ENCODE peak calls at places on chromosome 18, in nine cellular contexts. One of them, this sample, is unnamed.

GRCh38 chr18:49628993-49629795 is 67.3 kb downstream of the LIPG start:
- DNase-seq in tibial nerve: no peak
- DNase-seq in A549: no peak
- DNase-seq in Peyer's patch: no peak
- DNase-seq in K562: no peak
- DNase-seq in esophagus squamous epithelium: no peak
- DNase-seq in sigmoid colon: no peak
- DNase-seq in transverse colon: peak
- DNase-seq in breast epithelium: no peak
- DNase-seq in this sample: peak

GRCh38 chr18:34159691-34160185 is 65.0 kb downstream of the NOL4 start:
- DNase-seq in tibial nerve: no peak
- DNase-seq in A549: no peak
- DNase-seq in Peyer's patch: no peak
- DNase-seq in K562: no peak
- DNase-seq in esophagus squamous epithelium: no peak
- DNase-seq in sigmoid colon: no peak
- DNase-seq in transverse colon: no peak
- DNase-seq in breast epithelium: no peak
- DNase-seq in this sample: no peak

GRCh38 chr18:48475635-48476549 is 62.9 kb upstream of the CTIF start:
- DNase-seq in tibial nerve: peak
- DNase-seq in A549: peak
- DNase-seq in Peyer's patch: no peak
- DNase-seq in K562: peak
- DNase-seq in esophagus squamous epithelium: no peak
- DNase-seq in sigmoid colon: no peak
- DNase-seq in transverse colon: peak
- DNase-seq in breast epithelium: no peak
- DNase-seq in this sample: no peak

GRCh38 chr18:492451-492850 is 8.1 kb downstream of the COLEC12 start:
- DNase-seq in tibial nerve: no peak
- DNase-seq in A549: no peak
- DNase-seq in Peyer's patch: no peak
- DNase-seq in K562: no peak
- DNase-seq in esophagus squamous epithelium: no peak
- DNase-seq in sigmoid colon: no peak
- DNase-seq in transverse colon: no peak
- DNase-seq in breast epithelium: no peak
- DNase-seq in this sample: no peak

GRCh38 chr18:42758851-42759250 is 356.6 kb downstream of the RIT2 start:
- DNase-seq in tibial nerve: no peak
- DNase-seq in A549: no peak
- DNase-seq in Peyer's patch: no peak
- DNase-seq in K562: no peak
- DNase-seq in esophagus squamous epithelium: no peak
- DNase-seq in sigmoid colon: no peak
- DNase-seq in transverse colon: no peak
- DNase-seq in breast epithelium: no peak
- DNase-seq in this sample: no peak

GRCh38 chr18:23779696-23780303 is 90.5 kb downstream of the LAMA3 start:
- DNase-seq in tibial nerve: no peak
- DNase-seq in A549: peak
- DNase-seq in Peyer's patch: no peak
- DNase-seq in K562: peak
- DNase-seq in esophagus squamous epithelium: no peak
- DNase-seq in sigmoid colon: no peak
- DNase-seq in transverse colon: no peak
- DNase-seq in breast epithelium: no peak
- DNase-seq in this sample: no peak

GRCh38 chr18:50863840-50864239 is 15.1 kb upstream of the ME2 start:
- DNase-seq in tibial nerve: no peak
- DNase-seq in A549: no peak
- DNase-seq in Peyer's patch: no peak
- DNase-seq in K562: no peak
- DNase-seq in esophagus squamous epithelium: no peak
- DNase-seq in sigmoid colon: no peak
- DNase-seq in transverse colon: no peak
- DNase-seq in breast epithelium: no peak
- DNase-seq in this sample: no peak

GRCh38 chr18:295756-296155 is 27.9 kb upstream of the THOC1 start:
- DNase-seq in tibial nerve: no peak
- DNase-seq in A549: no peak
- DNase-seq in Peyer's patch: no peak
- DNase-seq in K562: no peak
- DNase-seq in esophagus squamous epithelium: no peak
- DNase-seq in sigmoid colon: no peak
- DNase-seq in transverse colon: no peak
- DNase-seq in breast epithelium: no peak
- DNase-seq in this sample: no peak

GRCh38 chr18:48376406-48376805 is 32.8 kb downstream of the ZBTB7C start:
- DNase-seq in tibial nerve: no peak
- DNase-seq in A549: no peak
- DNase-seq in Peyer's patch: no peak
- DNase-seq in K562: no peak
- DNase-seq in esophagus squamous epithelium: no peak
- DNase-seq in sigmoid colon: no peak
- DNase-seq in transverse colon: no peak
- DNase-seq in breast epithelium: no peak
- DNase-seq in this sample: no peak

GRCh38 chr18:26640541-26640940 is 92.2 kb upstream of the KCTD1 start:
- DNase-seq in tibial nerve: no peak
- DNase-seq in A549: no peak
- DNase-seq in Peyer's patch: no peak
- DNase-seq in K562: no peak
- DNase-seq in esophagus squamous epithelium: no peak
- DNase-seq in sigmoid colon: no peak
- DNase-seq in transverse colon: no peak
- DNase-seq in breast epithelium: no peak
- DNase-seq in this sample: no peak

GRCh38 chr18:6842081-6842480 is 112.6 kb downstream of the ARHGAP28 start:
- DNase-seq in tibial nerve: no peak
- DNase-seq in A549: no peak
- DNase-seq in Peyer's patch: no peak
- DNase-seq in K562: no peak
- DNase-seq in esophagus squamous epithelium: no peak
- DNase-seq in sigmoid colon: no peak
- DNase-seq in transverse colon: no peak
- DNase-seq in breast epithelium: no peak
- DNase-seq in this sample: no peak

GRCh38 chr18:68696937-68697336 is 18.0 kb downstream of the TMX3 start:
- DNase-seq in tibial nerve: no peak
- DNase-seq in A549: no peak
- DNase-seq in Peyer's patch: no peak
- DNase-seq in K562: no peak
- DNase-seq in esophagus squamous epithelium: no peak
- DNase-seq in sigmoid colon: no peak
- DNase-seq in transverse colon: no peak
- DNase-seq in breast epithelium: no peak
- DNase-seq in this sample: no peak

GRCh38 chr18:65567372-65567771 is 183.4 kb upstream of the CDH7 start:
- DNase-seq in tibial nerve: no peak
- DNase-seq in A549: peak
- DNase-seq in Peyer's patch: no peak
- DNase-seq in K562: no peak
- DNase-seq in esophagus squamous epithelium: no peak
- DNase-seq in sigmoid colon: no peak
- DNase-seq in transverse colon: no peak
- DNase-seq in breast epithelium: no peak
- DNase-seq in this sample: no peak

GRCh38 chr18:9965711-9966624 is 52.2 kb downstream of the VAPA start:
- DNase-seq in tibial nerve: no peak
- DNase-seq in A549: no peak
- DNase-seq in Peyer's patch: no peak
- DNase-seq in K562: no peak
- DNase-seq in esophagus squamous epithelium: no peak
- DNase-seq in sigmoid colon: no peak
- DNase-seq in transverse colon: no peak
- DNase-seq in breast epithelium: no peak
- DNase-seq in this sample: no peak

GRCh38 chr18:76307293-76307690 is 187.8 kb downstream of the ZNF516 start:
- DNase-seq in tibial nerve: no peak
- DNase-seq in A549: no peak
- DNase-seq in Peyer's patch: no peak
- DNase-seq in K562: no peak
- DNase-seq in esophagus squamous epithelium: no peak
- DNase-seq in sigmoid colon: no peak
- DNase-seq in transverse colon: no peak
- DNase-seq in breast epithelium: no peak
- DNase-seq in this sample: no peak

DNA sequence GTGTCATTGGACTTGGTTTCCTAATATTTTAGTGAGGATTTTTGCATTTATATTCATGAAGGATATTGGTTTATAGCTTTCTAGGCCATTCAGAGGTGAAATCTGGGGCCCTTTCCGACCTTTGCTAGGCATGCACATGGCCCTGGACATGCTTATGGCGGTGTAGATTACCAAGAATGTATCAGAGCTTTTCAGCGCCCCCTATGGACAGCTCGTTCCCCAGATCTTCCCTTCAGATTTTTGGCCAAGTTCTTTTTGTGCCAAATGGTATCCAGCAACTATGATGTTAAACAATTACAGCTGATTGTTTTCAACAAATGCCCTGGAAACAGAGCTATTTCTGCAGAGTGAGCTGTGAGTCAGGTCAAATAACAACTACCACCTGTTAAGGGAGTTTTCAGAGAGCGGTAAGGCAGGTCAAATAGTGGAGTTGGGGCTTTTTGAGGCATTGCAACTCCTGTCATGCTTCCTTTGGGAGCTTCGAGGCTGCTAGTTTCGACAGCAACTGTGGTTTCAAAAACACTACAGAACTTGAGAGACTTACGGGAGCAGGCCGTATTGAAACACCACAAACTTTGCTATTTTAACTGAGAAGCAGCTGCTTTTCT is 188.3 kb downstream of the ZNF516 start:
- DNase-seq in tibial nerve: no peak
- DNase-seq in A549: no peak
- DNase-seq in Peyer's patch: no peak
- DNase-seq in K562: no peak
- DNase-seq in esophagus squamous epithelium: no peak
- DNase-seq in sigmoid colon: no peak
- DNase-seq in transverse colon: no peak
- DNase-seq in breast epithelium: no peak
- DNase-seq in this sample: no peak
- TF ChIP-seq CTCF in tibial nerve: no peak
- TF ChIP-seq CTCF in A549: no peak
- TF ChIP-seq CTCF in Peyer's patch: no peak
- TF ChIP-seq CTCF in K562: peak
- TF ChIP-seq CTCF in esophagus squamous epithelium: no peak
- TF ChIP-seq CTCF in sigmoid colon: no peak
- TF ChIP-seq CTCF in transverse colon: no peak
- TF ChIP-seq CTCF in breast epithelium: no peak
- TF ChIP-seq CTCF in this sample: no peak

DNA sequence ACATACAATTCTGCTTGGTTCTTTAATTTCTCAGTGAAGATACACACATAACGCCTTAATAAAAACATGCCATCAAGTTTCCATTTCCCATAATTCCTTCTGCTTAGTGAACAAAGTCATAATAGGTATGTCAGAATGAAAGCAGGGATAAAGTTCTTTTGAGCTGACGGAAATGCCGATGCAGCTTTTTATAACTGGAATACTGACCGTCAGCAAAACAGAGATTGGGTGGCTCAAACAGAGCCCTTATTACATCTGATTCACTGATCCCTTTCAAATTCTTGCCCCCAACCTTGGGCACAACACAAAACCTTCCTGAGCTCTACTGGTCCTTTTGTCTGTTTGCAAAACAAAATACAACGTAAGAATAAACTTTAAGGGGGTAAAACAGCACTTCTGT is 140.4 kb downstream of the CDH2 start:
- DNase-seq in tibial nerve: no peak
- DNase-seq in A549: no peak
- DNase-seq in Peyer's patch: no peak
- DNase-seq in K562: no peak
- DNase-seq in esophagus squamous epithelium: no peak
- DNase-seq in sigmoid colon: no peak
- DNase-seq in transverse colon: no peak
- DNase-seq in breast epithelium: no peak
- DNase-seq in this sample: no peak
- H3K4me3 ChIP-seq in tibial nerve: no peak
- H3K4me3 ChIP-seq in A549: no peak
- H3K4me3 ChIP-seq in Peyer's patch: no peak
- H3K4me3 ChIP-seq in K562: no peak
- H3K4me3 ChIP-seq in esophagus squamous epithelium: no peak
- H3K4me3 ChIP-seq in sigmoid colon: no peak
- H3K4me3 ChIP-seq in transverse colon: no peak
- H3K4me3 ChIP-seq in breast epithelium: no peak
- H3K4me3 ChIP-seq in this sample: no peak

GRCh38 chr18:3230401-3231334 is 10.9 kb upstream of the MYOM1 start:
- DNase-seq in tibial nerve: no peak
- DNase-seq in A549: peak
- DNase-seq in Peyer's patch: no peak
- DNase-seq in K562: peak
- DNase-seq in esophagus squamous epithelium: no peak
- DNase-seq in sigmoid colon: no peak
- DNase-seq in transverse colon: peak
- DNase-seq in breast epithelium: no peak
- DNase-seq in this sample: no peak
- TF ChIP-seq POLR2A in tibial nerve: no peak
- TF ChIP-seq POLR2A in A549: no peak
- TF ChIP-seq POLR2A in Peyer's patch: no peak
- TF ChIP-seq POLR2A in K562: no peak
- TF ChIP-seq POLR2A in esophagus squamous epithelium: no peak
- TF ChIP-seq POLR2A in sigmoid colon: no peak
- TF ChIP-seq POLR2A in transverse colon: no peak
- TF ChIP-seq POLR2A in breast epithelium: no peak
- TF ChIP-seq POLR2A in this sample: no peak

GRCh38 chr18:45084207-45084606 is 403.5 kb downstream of the SETBP1 start:
- DNase-seq in tibial nerve: no peak
- DNase-seq in A549: no peak
- DNase-seq in Peyer's patch: no peak
- DNase-seq in K562: no peak
- DNase-seq in esophagus squamous epithelium: no peak
- DNase-seq in sigmoid colon: peak
- DNase-seq in transverse colon: no peak
- DNase-seq in breast epithelium: no peak
- DNase-seq in this sample: no peak

GRCh38 chr18:45083456-45083855 is 402.8 kb downstream of the SETBP1 start:
- DNase-seq in tibial nerve: no peak
- DNase-seq in A549: no peak
- DNase-seq in Peyer's patch: no peak
- DNase-seq in K562: no peak
- DNase-seq in esophagus squamous epithelium: no peak
- DNase-seq in sigmoid colon: no peak
- DNase-seq in transverse colon: no peak
- DNase-seq in breast epithelium: no peak
- DNase-seq in this sample: no peak

GRCh38 chr18:45085916-45086624 is 405.4 kb downstream of the SETBP1 start:
- DNase-seq in tibial nerve: no peak
- DNase-seq in A549: no peak
- DNase-seq in Peyer's patch: no peak
- DNase-seq in K562: no peak
- DNase-seq in esophagus squamous epithelium: no peak
- DNase-seq in sigmoid colon: no peak
- DNase-seq in transverse colon: no peak
- DNase-seq in breast epithelium: no peak
- DNase-seq in this sample: no peak

GRCh38 chr18:45090526-45091140 is 409.9 kb downstream of the SETBP1 start:
- DNase-seq in tibial nerve: no peak
- DNase-seq in A549: no peak
- DNase-seq in Peyer's patch: no peak
- DNase-seq in K562: no peak
- DNase-seq in esophagus squamous epithelium: no peak
- DNase-seq in sigmoid colon: no peak
- DNase-seq in transverse colon: no peak
- DNase-seq in breast epithelium: no peak
- DNase-seq in this sample: no peak

GRCh38 chr18:45086777-45087176 is 406.1 kb downstream of the SETBP1 start:
- DNase-seq in tibial nerve: no peak
- DNase-seq in A549: no peak
- DNase-seq in Peyer's patch: no peak
- DNase-seq in K562: no peak
- DNase-seq in esophagus squamous epithelium: no peak
- DNase-seq in sigmoid colon: no peak
- DNase-seq in transverse colon: no peak
- DNase-seq in breast epithelium: no peak
- DNase-seq in this sample: no peak
- TF ChIP-seq CTCF in tibial nerve: no peak
- TF ChIP-seq CTCF in A549: no peak
- TF ChIP-seq CTCF in Peyer's patch: no peak
- TF ChIP-seq CTCF in K562: no peak
- TF ChIP-seq CTCF in esophagus squamous epithelium: no peak
- TF ChIP-seq CTCF in sigmoid colon: no peak
- TF ChIP-seq CTCF in transverse colon: no peak
- TF ChIP-seq CTCF in breast epithelium: no peak
- TF ChIP-seq CTCF in this sample: no peak

This sample was measured in lower leg skin.